ENCODE peak calls at places on chromosome X, in five cellular contexts. One of them, this sample, is unnamed.
A peak's percentile ranks its signal among the peaks of the same experiment; 100 is the strongest.

GRCh38 chrX:27085346-27085745 is 377.8 kb downstream of the PPP4R3C start:
- DNase-seq in foreskin fibroblast: no peak
- DNase-seq in MCF 10A: no peak
- DNase-seq in WTC11: no peak
- DNase-seq in choroid plexus epithelial cell: no peak
- DNase-seq in this sample: no peak

GRCh38 chrX:41238543-41238942 is 95.4 kb upstream of the DDX3X start:
- DNase-seq in MCF 10A: peak; percentile 32
- DNase-seq in WTC11: no peak
- DNase-seq in foreskin fibroblast: peak; percentile 37
- DNase-seq in choroid plexus epithelial cell: peak; percentile 72
- DNase-seq in this sample: no peak

GRCh38 chrX:154818916-154819770 is 13.9 kb upstream of the MPP1 start:
- DNase-seq in MCF 10A: no peak
- DNase-seq in foreskin fibroblast: no peak
- DNase-seq in WTC11: no peak
- DNase-seq in choroid plexus epithelial cell: no peak
- DNase-seq in this sample: no peak

GRCh38 chrX:13669246-13669689 is 16.3 kb downstream of the TCEANC start:
- DNase-seq in choroid plexus epithelial cell: peak; percentile 98
- DNase-seq in WTC11: no peak
- DNase-seq in MCF 10A: peak; percentile 99
- DNase-seq in foreskin fibroblast: peak; percentile 71
- DNase-seq in this sample: peak; percentile 25

GRCh38 chrX:132631579-132632232 is 142.9 kb upstream of the MBNL3 start:
- DNase-seq in choroid plexus epithelial cell: peak; percentile 52
- DNase-seq in MCF 10A: peak; percentile 33
- DNase-seq in foreskin fibroblast: no peak
- DNase-seq in WTC11: no peak
- DNase-seq in this sample: no peak

GRCh38 chrX:32894679-32895078 is 316.7 kb downstream of the DMD start:
- DNase-seq in choroid plexus epithelial cell: no peak
- DNase-seq in foreskin fibroblast: no peak
- DNase-seq in MCF 10A: no peak
- DNase-seq in WTC11: no peak
- DNase-seq in this sample: no peak

GRCh38 chrX:110156167-110156754 is 153.3 kb downstream of the TMEM164 start:
- DNase-seq in WTC11: no peak
- DNase-seq in MCF 10A: peak; percentile 29
- DNase-seq in foreskin fibroblast: no peak
- DNase-seq in choroid plexus epithelial cell: peak; percentile 26
- DNase-seq in this sample: no peak

GRCh38 chrX:44447214-44447613 is 95.4 kb downstream of the FUNDC1 start:
- DNase-seq in choroid plexus epithelial cell: no peak
- DNase-seq in foreskin fibroblast: no peak
- DNase-seq in MCF 10A: peak; percentile 26
- DNase-seq in WTC11: no peak
- DNase-seq in this sample: no peak

GRCh38 chrX:78075787-78076389 is 28.2 kb upstream of the PGK1 start:
- DNase-seq in choroid plexus epithelial cell: no peak
- DNase-seq in foreskin fibroblast: no peak
- DNase-seq in MCF 10A: peak; percentile 3
- DNase-seq in WTC11: no peak
- DNase-seq in this sample: no peak

GRCh38 chrX:42846741-42847140 is 68.8 kb upstream of the PPP1R2C start:
- DNase-seq in foreskin fibroblast: no peak
- DNase-seq in MCF 10A: no peak
- DNase-seq in choroid plexus epithelial cell: no peak
- DNase-seq in WTC11: no peak
- DNase-seq in this sample: no peak

GRCh38 chrX:20056704-20057103 is 60.0 kb downstream of the MAP7D2 start:
- DNase-seq in MCF 10A: peak; percentile 59
- DNase-seq in WTC11: no peak
- DNase-seq in foreskin fibroblast: no peak
- DNase-seq in choroid plexus epithelial cell: no peak
- DNase-seq in this sample: no peak

GRCh38 chrX:150429577-150429976 is 66.5 kb downstream of the MAMLD1 start:
- DNase-seq in choroid plexus epithelial cell: peak; percentile 76
- DNase-seq in WTC11: no peak
- DNase-seq in foreskin fibroblast: peak; percentile 60
- DNase-seq in MCF 10A: peak; percentile 85
- DNase-seq in this sample: no peak

GRCh38 chrX:71105638-71106037 is 902 bp downstream of the CXorf65 start:
- DNase-seq in WTC11: no peak
- DNase-seq in foreskin fibroblast: no peak
- DNase-seq in MCF 10A: no peak
- DNase-seq in choroid plexus epithelial cell: no peak
- DNase-seq in this sample: no peak

GRCh38 chrX:115584715-115585114 is 23.7 kb downstream of the PLS3 start:
- DNase-seq in foreskin fibroblast: no peak
- DNase-seq in choroid plexus epithelial cell: peak; percentile 56
- DNase-seq in WTC11: no peak
- DNase-seq in MCF 10A: no peak
- DNase-seq in this sample: no peak

GRCh38 chrX:106415276-106415895 is 196.4 kb upstream of the RADX start:
- DNase-seq in foreskin fibroblast: peak; percentile 4
- DNase-seq in choroid plexus epithelial cell: peak; percentile 50
- DNase-seq in WTC11: peak; percentile 10
- DNase-seq in MCF 10A: peak; percentile 60
- DNase-seq in this sample: no peak

GRCh38 chrX:46447384-46447783 is 97.8 kb downstream of the ZNF674 start:
- DNase-seq in choroid plexus epithelial cell: no peak
- DNase-seq in WTC11: no peak
- DNase-seq in foreskin fibroblast: peak; percentile 15
- DNase-seq in MCF 10A: peak; percentile 8
- DNase-seq in this sample: no peak

GRCh38 chrX:110944793-110945466 is 149.3 kb upstream of the CHRDL1 start:
- DNase-seq in choroid plexus epithelial cell: no peak
- DNase-seq in foreskin fibroblast: no peak
- DNase-seq in MCF 10A: peak; percentile 4
- DNase-seq in WTC11: peak; percentile 20
- DNase-seq in this sample: no peak

GRCh38 chrX:119325456-119325855 is 73.7 kb upstream of the SLC25A43 start:
- DNase-seq in WTC11: no peak
- DNase-seq in choroid plexus epithelial cell: no peak
- DNase-seq in MCF 10A: no peak
- DNase-seq in foreskin fibroblast: no peak
- DNase-seq in this sample: no peak

GRCh38 chrX:133670394-133670793 is 255.1 kb upstream of the GPC4 start:
- DNase-seq in foreskin fibroblast: no peak
- DNase-seq in choroid plexus epithelial cell: peak; percentile 59
- DNase-seq in WTC11: no peak
- DNase-seq in MCF 10A: peak; percentile 57
- DNase-seq in this sample: no peak

GRCh38 chrX:40821780-40822179 is 86.4 kb upstream of the MED14 start:
- DNase-seq in foreskin fibroblast: no peak
- DNase-seq in MCF 10A: no peak
- DNase-seq in WTC11: no peak
- DNase-seq in choroid plexus epithelial cell: no peak
- DNase-seq in this sample: no peak

GRCh38 chrX:117325706-117326105 is 790.9 kb downstream of the KLHL13 start:
- DNase-seq in MCF 10A: no peak
- DNase-seq in choroid plexus epithelial cell: no peak
- DNase-seq in foreskin fibroblast: no peak
- DNase-seq in WTC11: no peak
- DNase-seq in this sample: no peak

GRCh38 chrX:151206871-151207270 is 30.5 kb downstream of the GPR50 start:
- DNase-seq in choroid plexus epithelial cell: no peak
- DNase-seq in foreskin fibroblast: no peak
- DNase-seq in WTC11: no peak
- DNase-seq in MCF 10A: no peak
- DNase-seq in this sample: no peak

GRCh38 chrX:110851780-110852179 is 56.2 kb upstream of the CHRDL1 start:
- DNase-seq in WTC11: peak; percentile 5
- DNase-seq in MCF 10A: peak; percentile 56
- DNase-seq in foreskin fibroblast: peak; percentile 7
- DNase-seq in choroid plexus epithelial cell: peak; percentile 7
- DNase-seq in this sample: no peak

GRCh38 chrX:63275127-63275526 is 76.0 kb downstream of the SPIN4 start:
- DNase-seq in WTC11: peak; percentile 38
- DNase-seq in MCF 10A: peak; percentile 46
- DNase-seq in choroid plexus epithelial cell: peak; percentile 10
- DNase-seq in foreskin fibroblast: no peak
- DNase-seq in this sample: no peak

GRCh38 chrX:72262077-72262476 is 15.0 kb downstream of the RPS4X start:
- DNase-seq in foreskin fibroblast: no peak
- DNase-seq in MCF 10A: no peak
- DNase-seq in WTC11: no peak
- DNase-seq in choroid plexus epithelial cell: no peak
- DNase-seq in this sample: no peak

GRCh38 chrX:390459-390858 is 3.8 kb upstream of the PPP2R3B start:
- DNase-seq in WTC11: no peak
- DNase-seq in choroid plexus epithelial cell: no peak
- DNase-seq in MCF 10A: no peak
- DNase-seq in foreskin fibroblast: no peak
- DNase-seq in this sample: no peak

GRCh38 chrX:137194164-137194563 is 160.4 kb upstream of the GPR101 start:
- DNase-seq in WTC11: peak; percentile 24
- DNase-seq in foreskin fibroblast: no peak
- DNase-seq in choroid plexus epithelial cell: peak; percentile 24
- DNase-seq in MCF 10A: peak; percentile 61
- DNase-seq in this sample: no peak
- TF ChIP-seq CTCF in WTC11: no peak
- TF ChIP-seq CTCF in foreskin fibroblast: no peak
- TF ChIP-seq CTCF in choroid plexus epithelial cell: peak; percentile 44
- TF ChIP-seq CTCF in MCF 10A: peak; percentile 60
- TF ChIP-seq CTCF in this sample: no peak

GRCh38 chrX:95823796-95824195 is 860.8 kb upstream of the DIAPH2 start:
- DNase-seq in MCF 10A: no peak
- DNase-seq in WTC11: no peak
- DNase-seq in choroid plexus epithelial cell: no peak
- DNase-seq in foreskin fibroblast: no peak
- DNase-seq in this sample: no peak
- TF ChIP-seq CTCF in MCF 10A: no peak
- TF ChIP-seq CTCF in WTC11: no peak
- TF ChIP-seq CTCF in choroid plexus epithelial cell: no peak
- TF ChIP-seq CTCF in foreskin fibroblast: no peak
- TF ChIP-seq CTCF in this sample: no peak

GRCh38 chrX:37922926-37923325 is 75.6 kb upstream of the DYNLT3 start:
- DNase-seq in choroid plexus epithelial cell: peak; percentile 11
- DNase-seq in WTC11: no peak
- DNase-seq in foreskin fibroblast: no peak
- DNase-seq in MCF 10A: no peak
- DNase-seq in this sample: no peak

GRCh38 chrX:37921758-37922157 is 74.4 kb upstream of the DYNLT3 start:
- DNase-seq in foreskin fibroblast: peak; percentile 53
- DNase-seq in choroid plexus epithelial cell: peak; percentile 26
- DNase-seq in MCF 10A: peak; percentile 14
- DNase-seq in WTC11: no peak
- DNase-seq in this sample: no peak

GRCh38 chrX:37926700-37927099 is 79.3 kb upstream of the DYNLT3 start:
- DNase-seq in MCF 10A: peak; percentile 45
- DNase-seq in choroid plexus epithelial cell: peak; percentile 65
- DNase-seq in foreskin fibroblast: peak; percentile 5
- DNase-seq in WTC11: no peak
- DNase-seq in this sample: no peak
- TF ChIP-seq CTCF in MCF 10A: peak; percentile 52
- TF ChIP-seq CTCF in choroid plexus epithelial cell: peak; percentile 43
- TF ChIP-seq CTCF in foreskin fibroblast: peak; percentile 33
- TF ChIP-seq CTCF in WTC11: no peak
- TF ChIP-seq CTCF in this sample: peak; percentile 22

DNA sequence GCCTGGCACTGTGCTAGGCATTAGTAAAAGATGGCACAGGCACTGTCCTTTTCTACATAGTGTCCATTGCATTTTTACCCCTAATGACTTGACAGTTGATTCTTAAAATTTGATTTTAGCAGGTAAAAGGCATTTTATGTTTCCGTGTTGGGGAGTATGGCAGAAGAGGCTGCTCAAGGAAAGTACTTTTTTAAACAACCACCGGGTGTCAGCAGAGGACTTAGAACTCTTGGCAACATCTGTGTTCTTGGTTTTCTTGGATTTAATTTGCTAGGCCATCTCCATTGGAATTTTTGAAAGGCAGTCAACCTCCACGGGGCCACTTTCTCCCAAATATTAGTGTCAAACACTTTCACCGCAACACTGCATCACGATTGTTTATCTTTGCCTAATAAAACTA is 102.9 kb downstream of the TSPAN7 start:
- DNase-seq in choroid plexus epithelial cell: peak; percentile 63
- DNase-seq in MCF 10A: peak; percentile 64
- DNase-seq in foreskin fibroblast: peak; percentile 11
- DNase-seq in WTC11: no peak
- DNase-seq in this sample: no peak
- TF ChIP-seq CTCF in choroid plexus epithelial cell: peak; percentile 55
- TF ChIP-seq CTCF in MCF 10A: peak; percentile 62
- TF ChIP-seq CTCF in foreskin fibroblast: no peak
- TF ChIP-seq CTCF in WTC11: no peak
- TF ChIP-seq CTCF in this sample: no peak

DNA sequence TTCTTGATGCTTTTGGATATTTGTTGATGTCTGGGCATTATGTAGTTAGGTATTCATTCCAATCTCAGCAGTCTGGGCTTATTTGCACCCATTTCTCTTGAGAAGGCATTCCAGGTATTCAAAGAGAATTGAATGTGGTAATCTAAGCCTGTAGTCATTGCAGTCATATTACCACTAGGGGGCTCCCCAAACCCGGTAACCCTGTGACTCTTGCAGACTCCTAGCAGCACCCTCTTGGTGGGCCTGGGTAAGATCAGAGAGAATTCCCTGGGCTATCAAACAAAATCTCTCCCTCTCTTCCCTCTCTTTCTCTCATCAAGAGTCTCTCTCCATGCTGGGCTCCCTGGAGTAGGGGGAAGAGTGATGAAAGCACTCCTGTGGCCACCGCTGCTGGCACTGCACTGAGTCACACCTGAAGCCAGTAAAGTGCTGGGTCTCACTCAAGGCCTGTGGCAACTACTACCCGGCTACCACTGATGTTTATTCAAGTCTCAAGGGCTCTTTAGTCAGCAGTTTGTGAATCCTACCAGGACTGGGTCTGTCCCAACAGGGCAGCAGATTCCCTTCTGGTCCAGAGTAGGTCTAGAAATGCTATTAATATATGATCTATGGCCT is 187.7 kb upstream of the NUDT10 start:
- DNase-seq in WTC11: peak; percentile 46
- DNase-seq in foreskin fibroblast: no peak
- DNase-seq in MCF 10A: peak; percentile 61
- DNase-seq in choroid plexus epithelial cell: peak; percentile 41
- DNase-seq in this sample: no peak
- TF ChIP-seq CTCF in WTC11: peak; percentile 57
- TF ChIP-seq CTCF in foreskin fibroblast: peak; percentile 45
- TF ChIP-seq CTCF in MCF 10A: peak; percentile 68
- TF ChIP-seq CTCF in choroid plexus epithelial cell: peak; percentile 63
- TF ChIP-seq CTCF in this sample: peak; percentile 49

This sample was measured in natural killer cell.